ENCODE peak calls at places on chromosome 10, in seven cellular contexts. X is endothelial cell; K is progenitor cell of endocrine pancreas; T is activated T-helper 9 cell treated with anti-CD3 and anti-CD28 coated beads, Interleukin-2, amount 50 U/mL, for 16 hours; F is activated CD8-positive, alpha-beta T cell treated with anti-CD3 and anti-CD28 coated beads, Interleukin-2, amount 10 ng/mL, durations not matched to agents 7 days and 5 days; A is Daoy; U is fibroblast of mammary gland. H is an unnamed sample.

GRCh38 chr10:100829103-100829870 is 83.5 kb upstream of the SLF2 start:
- DNase-seq in X (no peak), K (no peak), T (no peak), F (no peak), A (peak), U (no peak), H (no peak)

GRCh38 chr10:18577823-18578685 is 73.3 kb downstream of the NSUN6 start:
- DNase-seq in X (no peak), K (no peak), T (no peak), F (no peak), A (no peak), U (no peak), H (no peak)

GRCh38 chr10:1057106-1057657 is 997 bp downstream of the WDR37 start:
- DNase-seq in X (peak), K (no peak), T (no peak), F (no peak), A (no peak), U (no peak), H (no peak)

GRCh38 chr10:30990971-30991646 is 40.6 kb downstream of the ZNF438 start:
- DNase-seq in X (no peak), K (no peak), T (no peak), F (no peak), A (no peak), U (no peak), H (no peak)

GRCh38 chr10:8163824-8164223 is 109.3 kb downstream of the GATA3 start:
- DNase-seq in X (no peak), K (no peak), T (no peak), F (no peak), A (no peak), U (no peak), H (no peak)

GRCh38 chr10:86594535-86594934 is 59.8 kb upstream of the OPN4 start:
- DNase-seq in X (no peak), K (no peak), T (no peak), F (peak), A (peak), U (peak), H (no peak)

GRCh38 chr10:21401196-21401595 is 124.3 kb downstream of the SKIDA1 start:
- DNase-seq in X (no peak), K (no peak), T (no peak), F (no peak), A (peak), U (peak), H (no peak)

GRCh38 chr10:93073539-93074136 is at the start of gene CYP26A1:
- DNase-seq in X (no peak), K (no peak), T (no peak), F (no peak), A (no peak), U (no peak), H (peak)

GRCh38 chr10:53754851-53755250 is 982.3 kb upstream of the MBL2 start:
- DNase-seq in X (peak), K (no peak), T (no peak), F (no peak), A (no peak), U (no peak), H (no peak)

GRCh38 chr10:50805981-50806622 is 66.4 kb downstream of the ASAH2B start:
- DNase-seq in X (no peak), K (no peak), T (no peak), F (no peak), A (peak), U (no peak), H (no peak)

GRCh38 chr10:129728905-129729540 is 235.1 kb downstream of the EBF3 start:
- DNase-seq in X (no peak), K (no peak), T (no peak), F (no peak), A (no peak), U (no peak), H (no peak)

GRCh38 chr10:61024801-61025201 is 80.8 kb upstream of the RHOBTB1 start:
- DNase-seq in X (peak), K (no peak), T (no peak), F (no peak), A (no peak), U (peak), H (no peak)

GRCh38 chr10:63583909-63584747 is 62.9 kb downstream of the REEP3 start:
- DNase-seq in X (no peak), K (no peak), T (no peak), F (no peak), A (no peak), U (no peak), H (no peak)

GRCh38 chr10:100223879-100224278 is 5.5 kb downstream of the CHUK start:
- DNase-seq in X (no peak), K (no peak), T (no peak), F (no peak), A (no peak), U (no peak), H (no peak)

GRCh38 chr10:45421231-45422097 is 47.4 kb downstream of the ALOX5 start:
- DNase-seq in X (no peak), K (no peak), T (no peak), F (peak), A (no peak), U (no peak), H (no peak)

GRCh38 chr10:10213237-10213636 is 804.4 kb upstream of the CELF2 start:
- DNase-seq in X (no peak), K (no peak), T (no peak), F (no peak), A (no peak), U (no peak), H (no peak)

GRCh38 chr10:133129151-133129853 is 30.7 kb upstream of the KNDC1 start:
- DNase-seq in X (no peak), K (no peak), T (no peak), F (no peak), A (no peak), U (no peak), H (no peak)

GRCh38 chr10:77896058-77896457 is 30.5 kb downstream of the DLG5 start:
- DNase-seq in X (no peak), K (no peak), T (no peak), F (no peak), A (no peak), U (no peak), H (no peak)

GRCh38 chr10:104582604-104582951 is 58.5 kb upstream of the SORCS3 start:
- DNase-seq in X (no peak), K (no peak), T (no peak), F (peak), A (no peak), U (no peak), H (peak)

GRCh38 chr10:131921191-131921590 is 20.4 kb downstream of the PPP2R2D start:
- DNase-seq in X (no peak), K (no peak), T (no peak), F (no peak), A (no peak), U (no peak), H (no peak)

GRCh38 chr10:588246-589165 is 101.0 kb downstream of the DIP2C start:
- DNase-seq in X (no peak), K (no peak), T (no peak), F (no peak), A (peak), U (peak), H (no peak)

GRCh38 chr10:44978570-44979280 is at the start of gene DEPP1:
- DNase-seq in X (peak), K (peak), T (no peak), F (no peak), A (peak), U (peak), H (no peak)

GRCh38 chr10:98608417-98608816 is 161.7 kb upstream of the HPS1 start:
- DNase-seq in X (no peak), K (no peak), T (no peak), F (no peak), A (no peak), U (peak), H (no peak)

GRCh38 chr10:45585131-45585530 is 87.4 kb downstream of the ZFAND4 start:
- DNase-seq in X (no peak), K (no peak), T (no peak), F (no peak), A (no peak), U (no peak), H (no peak)

GRCh38 chr10:48598243-48598935 is 6.5 kb downstream of the ARHGAP22 start:
- DNase-seq in X (no peak), K (no peak), T (no peak), F (no peak), A (no peak), U (no peak), H (no peak)

GRCh38 chr10:72133517-72133916 is 45.2 kb upstream of the SPOCK2 start:
- DNase-seq in X (no peak), K (no peak), T (no peak), F (no peak), A (peak), U (peak), H (no peak)

GRCh38 chr10:80694930-80695329 is 157.2 kb downstream of the SH2D4B start:
- DNase-seq in X (no peak), K (no peak), T (no peak), F (no peak), A (no peak), U (no peak), H (no peak)

GRCh38 chr10:63120554-63120953 is 12.6 kb upstream of the NRBF2 start:
- DNase-seq in X (no peak), K (no peak), T (no peak), F (no peak), A (peak), U (peak), H (no peak)

GRCh38 chr10:124388476-124388822 is 30.3 kb downstream of the OAT start:
- DNase-seq in X (no peak), K (no peak), T (no peak), F (no peak), A (no peak), U (no peak), H (no peak)

GRCh38 chr10:59279476-59279875 is 82.9 kb downstream of the FAM13C start:
- DNase-seq in X (no peak), K (no peak), T (no peak), F (no peak), A (no peak), U (no peak), H (no peak)

H was measured in Jurkat, Clone E6-1.